ENCODE peak calls at places on chromosomes 5 and 9, in ten cellular contexts. E is bronchial epithelial cell, S is RWPE1, B is brain microvascular endothelial cell, Q is HFF-Myc, N is AG04449, L is Calu3, O is ascending aorta, C is WTC11, M is GM12865. G is an unnamed sample.

GRCh38 chr5:35012796-35013195 is 35.0 kb downstream of the AGXT2 start:
- DNase-seq in S (no peak), Q (no peak), M (no peak), B (no peak), C (no peak), E (no peak), O (no peak), N (no peak), L (no peak), G (no peak)

GRCh38 chr9:89387970-89388867 is 69.9 kb downstream of the SECISBP2 start:
- DNase-seq in S (peak), Q (no peak), O (peak), E (peak), C (no peak), M (no peak), L (no peak), B (peak), N (peak), G (no peak)

GRCh38 chr9:36142510-36143161 is 6.1 kb downstream of the GLIPR2 start:
- DNase-seq in C (no peak), M (no peak), O (no peak), Q (no peak), N (no peak), S (no peak), E (no peak), L (no peak), B (no peak), G (no peak)

GRCh38 chr5:58188287-58188651 is 271.6 kb downstream of the PLK2 start:
- DNase-seq in E (peak), Q (no peak), C (no peak), S (peak), M (no peak), N (peak), O (no peak), L (peak), B (peak), G (no peak)

GRCh38 chr9:116646661-116647514 is 40.2 kb upstream of the TRIM32 start:
- DNase-seq in S (peak), N (no peak), E (peak), L (peak), B (peak), Q (no peak), C (no peak), O (no peak), M (peak), G (no peak)

GRCh38 chr5:178237431-178238312 is 5.1 kb upstream of the PHYKPL start:
- DNase-seq in L (no peak), O (no peak), Q (no peak), N (no peak), B (no peak), C (no peak), S (peak), M (no peak), E (peak), G (no peak)

GRCh38 chr9:93011114-93011513 is 47.4 kb upstream of the SUSD3 start:
- DNase-seq in C (no peak), E (no peak), S (no peak), N (no peak), M (no peak), O (peak), Q (no peak), L (no peak), B (no peak), G (no peak)

GRCh38 chr5:52684056-52684455 is 103.7 kb upstream of the ITGA1 start:
- DNase-seq in S (no peak), E (no peak), C (no peak), N (no peak), O (no peak), M (no peak), Q (no peak), L (no peak), B (no peak), G (no peak)

GRCh38 chr5:35859101-35859661 is 2.5 kb downstream of the IL7R start:
- DNase-seq in Q (no peak), N (no peak), C (no peak), O (no peak), L (no peak), S (no peak), B (no peak), E (no peak), M (no peak), G (peak)

GRCh38 chr9:3526903-3527652 is 1.3 kb upstream of the RFX3 start:
- DNase-seq in Q (no peak), S (no peak), M (peak), B (peak), O (peak), L (peak), E (no peak), C (no peak), N (no peak), G (no peak)

GRCh38 chr9:72431036-72431435 is 66.0 kb upstream of the ZFAND5 start:
- DNase-seq in L (no peak), Q (no peak), E (no peak), S (no peak), C (no peak), B (peak), O (no peak), N (no peak), M (no peak), G (no peak)

GRCh38 chr5:173557123-173557903 is 59.1 kb downstream of the BOD1 start:
- DNase-seq in S (no peak), E (no peak), M (no peak), O (no peak), B (no peak), L (no peak), N (no peak), C (no peak), Q (no peak), G (no peak)

GRCh38 chr5:143554194-143554717 is 150.8 kb upstream of the NR3C1 start:
- DNase-seq in C (no peak), B (peak), Q (peak), M (no peak), E (peak), L (no peak), S (peak), N (peak), O (no peak), G (no peak)

GRCh38 chr9:2979893-2980292 is 136.0 kb upstream of the PUM3 start:
- DNase-seq in N (no peak), M (no peak), O (no peak), E (no peak), C (no peak), S (no peak), L (no peak), B (no peak), Q (no peak), G (no peak)

GRCh38 chr9:114504341-114505186 is 709 bp downstream of the WHRN start:
- DNase-seq in Q (no peak), S (peak), L (peak), B (peak), C (peak), M (no peak), O (peak), E (no peak), N (no peak), G (peak)

GRCh38 chr5:120535900-120536299 is 71.8 kb downstream of the PRR16 start:
- DNase-seq in M (no peak), S (no peak), Q (no peak), O (no peak), L (no peak), C (no peak), E (no peak), N (no peak), B (no peak), G (no peak)

GRCh38 chr9:88833946-88834345 is 157.3 kb upstream of the S1PR3 start:
- DNase-seq in M (no peak), Q (no peak), E (peak), B (no peak), C (no peak), L (no peak), N (no peak), S (peak), O (no peak), G (no peak)

GRCh38 chr9:136364942-136365774 is 1.6 kb upstream of the DNLZ start:
- DNase-seq in E (no peak), Q (no peak), L (no peak), O (no peak), B (no peak), C (no peak), S (no peak), M (no peak), N (no peak), G (no peak)

GRCh38 chr5:159022178-159022556 is 77.5 kb downstream of the EBF1 start:
- DNase-seq in L (no peak), S (no peak), Q (no peak), B (peak), E (no peak), N (no peak), C (no peak), O (peak), M (no peak), G (peak)

GRCh38 chr9:107024193-107024592 is 161.2 kb downstream of the ZNF462 start:
- DNase-seq in M (peak), C (no peak), B (no peak), N (no peak), S (no peak), Q (no peak), E (peak), L (no peak), O (no peak), G (no peak)

GRCh38 chr9:13386935-13387667 is 107.6 kb upstream of the MPDZ start:
- DNase-seq in M (no peak), N (no peak), B (peak), L (no peak), C (no peak), S (no peak), Q (no peak), O (no peak), E (no peak), G (no peak)

GRCh38 chr5:172582940-172583339 is 58.1 kb upstream of the NEURL1B start:
- DNase-seq in O (no peak), S (no peak), B (no peak), M (no peak), N (no peak), E (no peak), L (no peak), C (no peak), Q (no peak), G (no peak)

GRCh38 chr9:95383198-95383673 is 65.7 kb upstream of the FANCC start:
- DNase-seq in E (peak), N (peak), L (no peak), M (no peak), B (peak), C (no peak), O (no peak), Q (peak), S (peak), G (no peak)

GRCh38 chr9:31587176-31587575 is 797.3 kb upstream of the ACO1 start:
- DNase-seq in Q (no peak), S (no peak), E (peak), N (no peak), L (no peak), B (no peak), O (no peak), M (no peak), C (no peak), G (no peak)

GRCh38 chr9:78566948-78567675 is 270.2 kb downstream of the PSAT1 start:
- DNase-seq in Q (no peak), C (no peak), O (no peak), N (no peak), B (peak), L (no peak), E (peak), S (peak), M (no peak), G (no peak)

GRCh38 chr9:137777761-137778160 is 99.8 kb upstream of the CACNA1B start:
- DNase-seq in B (no peak), O (no peak), S (no peak), N (no peak), C (no peak), Q (no peak), L (no peak), M (no peak), E (no peak), G (no peak)

GRCh38 chr9:137771580-137771979 is 106.0 kb upstream of the CACNA1B start:
- DNase-seq in M (no peak), C (no peak), Q (no peak), B (no peak), E (no peak), O (no peak), S (no peak), N (no peak), L (no peak), G (no peak)

GRCh38 chr9:137776306-137776995 is 101.1 kb upstream of the CACNA1B start:
- DNase-seq in S (no peak), N (no peak), O (no peak), L (no peak), C (no peak), Q (no peak), M (no peak), B (no peak), E (no peak), G (no peak)

GRCh38 chr9:137774775-137775386 is 102.7 kb upstream of the CACNA1B start:
- DNase-seq in N (no peak), S (no peak), B (no peak), Q (no peak), M (no peak), C (no peak), E (no peak), L (no peak), O (no peak), G (no peak)

GRCh38 chr9:137772281-137772873 is 105.2 kb upstream of the CACNA1B start:
- DNase-seq in B (no peak), M (peak), N (no peak), L (no peak), S (peak), C (peak), E (no peak), Q (no peak), O (no peak), G (no peak)
- TF ChIP-seq CTCF in B (peak), M (peak), N (peak), L (no peak), S (no peak), C (no peak), E (peak), Q (no peak), O (no peak), G (no peak)

GRCh38 chr5:148394587-148395019 is 10.8 kb downstream of the FBXO38 start:
- DNase-seq in Q (no peak), O (no peak), M (no peak), N (no peak), C (no peak), S (no peak), E (no peak), L (no peak), B (no peak), G (no peak)

GRCh38 chr5:148397968-148398595 is 14.3 kb downstream of the FBXO38 start:
- DNase-seq in N (no peak), B (no peak), Q (no peak), C (peak), M (no peak), E (peak), S (peak), L (peak), O (no peak), G (no peak)

GRCh38 chr5:148401604-148402003 is 17.8 kb downstream of the FBXO38 start:
- DNase-seq in N (peak), B (no peak), M (no peak), Q (no peak), C (no peak), O (no peak), L (no peak), S (no peak), E (peak), G (no peak)

GRCh38 chr5:148395031-148395430 is 11.3 kb downstream of the FBXO38 start:
- DNase-seq in E (no peak), S (no peak), B (no peak), Q (no peak), O (no peak), N (no peak), L (no peak), C (no peak), M (no peak), G (no peak)

GRCh38 chr5:148398698-148399121 is 15.0 kb downstream of the FBXO38 start:
- DNase-seq in M (no peak), L (peak), E (peak), C (no peak), S (no peak), O (no peak), B (no peak), Q (no peak), N (no peak), G (no peak)
- TF ChIP-seq CTCF in M (no peak), L (peak), E (no peak), C (no peak), S (no peak), O (no peak), B (no peak), Q (no peak), N (no peak), G (no peak)

GRCh38 chr9:971901-972511 is 4.4 kb upstream of the DMRT3 start:
- DNase-seq in E (no peak), M (no peak), O (no peak), C (peak), N (no peak), L (no peak), Q (no peak), S (peak), B (no peak), G (peak)

GRCh38 chr9:967851-968641 is 8.4 kb upstream of the DMRT3 start:
- DNase-seq in C (peak), E (no peak), Q (no peak), L (no peak), O (no peak), M (no peak), B (no peak), N (no peak), S (no peak), G (peak)

GRCh38 chr9:970310-971002 is 6.0 kb upstream of the DMRT3 start:
- DNase-seq in E (no peak), N (no peak), O (no peak), B (no peak), S (no peak), M (no peak), C (peak), Q (no peak), L (no peak), G (no peak)

GRCh38 chr9:969310-969692 is 7.2 kb upstream of the DMRT3 start:
- DNase-seq in M (no peak), N (no peak), C (no peak), O (no peak), B (no peak), Q (no peak), S (no peak), E (no peak), L (no peak), G (no peak)

GRCh38 chr9:969693-970309 is 6.7 kb upstream of the DMRT3 start:
- DNase-seq in B (no peak), M (no peak), E (no peak), L (no peak), Q (no peak), C (peak), S (no peak), O (no peak), N (no peak), G (no peak)
- TF ChIP-seq CTCF in B (no peak), M (no peak), E (no peak), L (no peak), Q (no peak), C (no peak), S (no peak), O (no peak), N (no peak), G (no peak)

GRCh38 chr9:111926421-111926875 is 29.8 kb downstream of the UGCG start:
- DNase-seq in C (no peak), N (peak), B (peak), M (peak), O (peak), S (no peak), E (no peak), Q (peak), L (no peak), G (no peak)

GRCh38 chr9:111925784-111926183 is 29.2 kb downstream of the UGCG start:
- DNase-seq in C (no peak), E (no peak), N (no peak), B (no peak), M (no peak), L (no peak), S (no peak), Q (no peak), O (no peak), G (no peak)

GRCh38 chr9:111922324-111923013 is 25.9 kb downstream of the UGCG start:
- DNase-seq in Q (no peak), B (no peak), C (no peak), E (no peak), M (no peak), N (no peak), L (no peak), S (no peak), O (no peak), G (no peak)

GRCh38 chr9:111924281-111924680 is 27.7 kb downstream of the UGCG start:
- DNase-seq in N (no peak), M (no peak), S (no peak), E (peak), L (no peak), Q (no peak), B (no peak), C (no peak), O (no peak), G (no peak)

DNA sequence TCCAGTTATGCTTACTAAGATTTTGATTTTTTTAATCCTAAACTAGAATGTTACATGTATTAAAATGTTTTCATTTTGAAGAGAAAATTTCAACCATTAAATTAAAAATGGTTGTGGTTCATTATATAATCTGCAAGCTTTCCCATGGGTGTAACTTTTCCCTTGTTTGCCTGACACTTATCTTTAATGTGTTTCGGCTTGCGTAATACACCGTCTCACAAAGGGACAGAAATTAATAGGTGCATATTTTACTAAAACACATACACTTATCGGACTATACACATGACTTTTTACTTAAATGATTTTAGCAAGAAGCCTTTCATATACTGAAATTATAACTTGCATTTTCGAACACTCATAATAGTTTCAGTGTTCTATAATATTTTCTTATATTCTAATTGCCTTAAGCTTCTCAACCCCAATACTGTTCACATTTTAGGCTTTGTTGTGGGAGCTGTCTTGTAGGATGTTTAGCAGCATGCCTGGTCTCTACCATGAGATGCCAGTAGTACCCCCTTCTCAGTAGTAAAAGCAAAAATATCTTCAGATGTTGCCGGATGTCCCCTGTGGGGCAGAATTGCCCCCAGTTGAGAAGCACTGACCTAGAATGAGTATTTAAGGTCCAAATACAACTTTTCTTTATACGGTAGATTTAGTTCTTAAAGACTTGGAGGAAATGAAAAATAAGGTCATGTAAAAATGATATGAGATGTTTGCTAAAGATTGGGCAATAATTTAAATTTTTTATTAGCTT is 28.6 kb downstream of the UGCG start:
- DNase-seq in O (no peak), M (no peak), E (no peak), N (no peak), Q (no peak), L (no peak), S (no peak), C (no peak), B (no peak), G (no peak)
- TF ChIP-seq CTCF in O (no peak), M (no peak), E (no peak), N (no peak), Q (no peak), L (no peak), S (no peak), C (no peak), B (no peak), G (no peak)

GRCh38 chr5:151055336-151055735 is 25.5 kb downstream of the TNIP1 start:
- DNase-seq in E (no peak), L (no peak), N (no peak), C (no peak), O (no peak), S (no peak), M (no peak), Q (no peak), B (no peak), G (no peak)

GRCh38 chr5:151053796-151054490 is 26.9 kb downstream of the TNIP1 start:
- DNase-seq in M (no peak), O (no peak), B (no peak), E (no peak), S (no peak), C (no peak), N (no peak), Q (no peak), L (no peak), G (no peak)

GRCh38 chr5:151056367-151057306 is 24.2 kb downstream of the TNIP1 start:
- DNase-seq in L (no peak), C (no peak), N (no peak), Q (no peak), M (no peak), O (no peak), B (no peak), E (no peak), S (no peak), G (no peak)

GRCh38 chr5:151052834-151053233 is 28.0 kb downstream of the TNIP1 start:
- DNase-seq in L (no peak), S (no peak), B (no peak), E (no peak), M (no peak), N (no peak), O (no peak), C (no peak), Q (no peak), G (no peak)

GRCh38 chr5:151054713-151055112 is 26.1 kb downstream of the TNIP1 start:
- DNase-seq in B (no peak), N (no peak), C (no peak), E (no peak), Q (no peak), M (no peak), O (no peak), S (no peak), L (no peak), G (no peak)
- TF ChIP-seq CTCF in B (no peak), N (no peak), C (no peak), E (no peak), Q (no peak), M (no peak), O (no peak), S (no peak), L (no peak), G (no peak)

G was measured in neural crest cell.